ENCODE peak calls at places on chromosomes 7 and 10, in five cellular contexts. W is sigmoid colon, O is A549, Y is spleen, B is stomach. H is an unnamed sample.

GRCh38 chr7:137609500-137609899 is 237.3 kb downstream of the DGKI start:
- DNase-seq in W (no peak), O (no peak), B (no peak), Y (no peak), H (no peak)

GRCh38 chr7:156152380-156152779 is 340.1 kb upstream of the SHH start:
- DNase-seq in O (no peak), Y (no peak), B (no peak), W (no peak), H (no peak)

GRCh38 chr10:26554246-26554645 is 116.1 kb downstream of the APBB1IP start:
- DNase-seq in B (no peak), O (no peak), Y (no peak), W (no peak), H (no peak)

GRCh38 chr7:129748710-129749109 is 137.2 kb downstream of the NRF1 start:
- DNase-seq in W (no peak), Y (no peak), B (no peak), O (no peak), H (no peak)

GRCh38 chr7:157139142-157140117 is 704 bp downstream of the UBE3C start:
- DNase-seq in B (peak; percentile 67), W (peak; percentile 76), Y (peak; percentile 96), O (peak; percentile 33), H (no peak)

GRCh38 chr7:130822642-130823041 is 88.6 kb upstream of the KLF14 start:
- DNase-seq in Y (no peak), W (no peak), O (no peak), B (no peak), H (no peak)

GRCh38 chr10:53598914-53599313 is 826.3 kb upstream of the MBL2 start:
- DNase-seq in B (no peak), W (no peak), O (no peak), Y (no peak), H (no peak)

GRCh38 chr7:100489824-100490223 is 6.1 kb downstream of the NYAP1 start:
- DNase-seq in Y (no peak), W (no peak), B (peak; percentile 38), O (peak; percentile 86), H (no peak)

GRCh38 chr10:130453721-130454542 is 317.7 kb downstream of the GLRX3 start:
- DNase-seq in O (no peak), W (no peak), Y (no peak), B (no peak), H (peak; percentile 78)

GRCh38 chr7:142063551-142064442 is 47.7 kb upstream of the MGAM2 start:
- DNase-seq in O (no peak), W (no peak), Y (no peak), B (no peak), H (peak; percentile 81)

GRCh38 chr10:95400789-95401188 is 110.0 kb upstream of the PDLIM1 start:
- DNase-seq in B (no peak), O (no peak), Y (no peak), W (no peak), H (no peak)

GRCh38 chr7:84232653-84233052 is 38.1 kb upstream of the SEMA3A start:
- DNase-seq in O (no peak), B (no peak), Y (no peak), W (no peak), H (no peak)

GRCh38 chr10:107118866-107119265 is 45.6 kb downstream of the SORCS1 start:
- DNase-seq in O (no peak), B (no peak), W (no peak), Y (no peak), H (no peak)

GRCh38 chr7:66720571-66720970 is 20.0 kb upstream of the RABGEF1 start:
- DNase-seq in B (no peak), W (no peak), Y (no peak), O (no peak), H (no peak)

GRCh38 chr10:78656815-78657621 is 411.7 kb upstream of the ZMIZ1 start:
- DNase-seq in W (peak; percentile 79), Y (no peak), O (no peak), B (peak; percentile 35), H (no peak)

GRCh38 chr10:92486637-92487036 is 87.3 kb downstream of the IDE start:
- DNase-seq in W (no peak), B (no peak), Y (no peak), O (no peak), H (no peak)

GRCh38 chr7:116357776-116358670 is 141.5 kb upstream of the CAV2 start:
- DNase-seq in O (no peak), Y (no peak), W (no peak), B (no peak), H (no peak)

GRCh38 chr7:142669074-142669654 is 80.1 kb upstream of the PRSS1 start:
- DNase-seq in O (peak; percentile 1), B (no peak), Y (no peak), W (no peak), H (no peak)

GRCh38 chr10:84008878-84009277 is 130.4 kb upstream of the GHITM start:
- DNase-seq in W (no peak), O (peak; percentile 6), B (no peak), Y (no peak), H (peak; percentile 37)

GRCh38 chr7:155907450-155908177 is 95.4 kb upstream of the SHH start:
- DNase-seq in B (no peak), O (no peak), W (no peak), Y (no peak), H (no peak)

GRCh38 chr7:39898867-39899266 is 51.2 kb upstream of the CDK13 start:
- DNase-seq in W (no peak), B (no peak), Y (no peak), O (no peak), H (peak; percentile 39)

GRCh38 chr7:39979406-39980073 is 29.5 kb downstream of the CDK13 start:
- DNase-seq in O (no peak), Y (no peak), B (no peak), W (no peak), H (no peak)

GRCh38 chr10:104123397-104123796 is 1.4 kb downstream of the SFR1 start:
- DNase-seq in B (no peak), Y (no peak), O (peak; percentile 38), W (no peak), H (no peak)

GRCh38 chr7:42071372-42072261 is 165.4 kb downstream of the GLI3 start:
- DNase-seq in W (no peak), B (no peak), O (no peak), Y (no peak), H (no peak)

GRCh38 chr7:96823274-96823673 is 113.6 kb upstream of the SEM1 start:
- DNase-seq in W (no peak), Y (no peak), O (no peak), B (no peak), H (no peak)

GRCh38 chr10:112832361-112832878 is 117.6 kb upstream of the TCF7L2 start:
- DNase-seq in W (no peak), Y (no peak), B (no peak), O (no peak), H (no peak)

GRCh38 chr10:42928064-42928463 is 145.5 kb downstream of the BMS1 start:
- DNase-seq in B (no peak), Y (peak; percentile 42), W (no peak), O (no peak), H (no peak)

GRCh38 chr10:42932116-42932515 is 144.8 kb upstream of the RET start:
- DNase-seq in W (no peak), B (no peak), Y (peak; percentile 65), O (no peak), H (no peak)

GRCh38 chr10:42929236-42929635 is 146.6 kb downstream of the BMS1 start:
- DNase-seq in O (no peak), W (no peak), B (no peak), Y (peak; percentile 16), H (no peak)

GRCh38 chr10:42930516-42931205 is 146.2 kb upstream of the RET start:
- DNase-seq in Y (peak; percentile 42), W (no peak), B (no peak), O (no peak), H (no peak)

GRCh38 chr10:42929993-42930392 is 146.9 kb upstream of the RET start:
- DNase-seq in O (no peak), B (no peak), Y (peak; percentile 56), W (no peak), H (peak; percentile 82)
- TF ChIP-seq POLR2A in O (no peak), B (no peak), Y (no peak), W (no peak), H (no peak)

DNA sequence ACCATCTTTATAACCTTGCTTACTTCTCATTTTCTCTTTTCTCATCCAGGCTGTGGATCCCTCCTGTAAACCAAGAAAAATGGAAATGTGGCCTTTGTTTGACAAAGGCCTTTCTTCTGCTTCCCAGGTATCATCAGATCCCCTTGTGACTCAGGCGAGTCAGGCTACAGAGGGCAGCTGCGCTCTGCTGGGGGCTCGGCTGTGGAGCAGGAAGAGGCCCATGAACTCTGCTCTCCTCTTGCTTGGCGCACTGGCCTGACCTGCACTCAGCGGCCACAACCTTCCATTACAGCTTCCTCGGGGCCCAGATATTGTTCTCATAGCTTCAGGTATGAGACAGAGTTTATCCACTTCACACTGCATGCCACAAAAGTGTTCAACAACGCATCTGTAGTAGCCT is 457.6 kb upstream of the COBL start:
- DNase-seq in B (no peak), W (no peak), Y (no peak), O (no peak), H (no peak)
- H3K4me1 ChIP-seq in B (no peaks in the 10 kb centered on the region), W (no peaks in the 10 kb centered on the region), Y (no peaks in the 10 kb centered on the region), O (no peaks in the 10 kb centered on the region), H (no peaks in the 10 kb centered on the region)

GRCh38 chr7:73851410-73852338 is 9.3 kb upstream of the TMEM270 start:
- DNase-seq in W (no peak), B (no peak), O (peak; percentile 62), Y (no peak), H (no peak)
- TF ChIP-seq POLR2A in W (no peak), B (no peak), O (no peak), Y (no peak), H (no peak)

GRCh38 chr7:37408885-37409248 is 39.8 kb downstream of the ELMO1 start:
- DNase-seq in O (no peak), B (no peak), Y (no peak), W (no peak), H (no peak)

GRCh38 chr7:37411444-37412034 is 37.1 kb downstream of the ELMO1 start:
- DNase-seq in O (no peak), Y (no peak), B (no peak), W (no peak), H (no peak)

GRCh38 chr7:37409456-37409855 is 39.2 kb downstream of the ELMO1 start:
- DNase-seq in Y (no peak), O (no peak), W (no peak), B (no peak), H (no peak)

GRCh38 chr7:37408241-37408884 is 40.3 kb downstream of the ELMO1 start:
- DNase-seq in Y (no peak), B (no peak), W (no peak), O (no peak), H (no peak)

DNA sequence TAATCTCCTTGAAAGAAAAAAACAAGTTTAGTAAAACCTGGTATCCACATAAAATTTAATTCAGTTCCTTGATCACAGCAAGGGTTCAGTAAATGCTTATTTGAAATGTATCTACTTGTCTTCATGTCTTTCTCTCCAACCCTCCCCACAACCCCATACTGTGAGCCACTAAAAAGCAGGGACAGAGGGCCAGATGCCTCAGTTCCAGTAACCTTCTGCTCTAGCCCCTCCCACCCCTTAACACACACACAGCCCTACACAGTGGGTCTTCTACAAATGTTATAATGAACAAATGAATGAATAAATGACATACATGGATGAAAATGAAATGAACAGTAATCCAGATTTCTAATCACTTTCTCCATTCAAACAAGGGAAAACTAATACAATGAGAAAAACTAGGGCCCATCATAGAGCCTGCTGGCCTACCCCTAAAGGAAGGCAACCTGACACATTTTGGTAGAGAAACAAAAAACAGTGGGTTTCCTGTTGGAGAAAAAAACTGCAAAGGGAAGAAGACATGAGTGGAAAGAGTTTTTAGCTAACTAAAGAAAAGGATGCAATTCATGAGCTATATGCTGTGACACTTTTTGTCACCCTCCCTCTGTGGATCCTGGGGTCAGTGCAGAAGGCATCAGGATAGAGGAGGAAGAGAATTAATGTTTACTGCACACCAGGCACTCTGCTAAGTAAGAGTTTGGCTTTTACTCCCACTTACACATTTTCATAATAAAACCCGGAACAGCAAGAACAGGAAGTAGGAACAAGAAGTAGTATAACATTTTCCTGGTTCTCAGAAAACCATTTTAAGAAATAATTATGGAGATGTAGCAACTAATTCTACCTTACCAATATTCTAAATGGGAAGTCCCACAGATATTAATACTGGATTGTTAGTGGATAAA is 38.1 kb downstream of the ELMO1 start:
- DNase-seq in O (no peak), Y (no peak), W (no peak), B (no peak), H (no peak)
- H3K4me1 ChIP-seq in O (peaks cover 43% of the 10 kb centered on the region), Y (peaks cover 63% of the 10 kb centered on the region), W (no peaks in the 10 kb centered on the region), B (peaks cover 14% of the 10 kb centered on the region), H (peaks cover 19% of the 10 kb centered on the region)